ENCODE peak calls at places on chromosomes 2 and 18, in five cellular contexts. D is GM06990; Q is tibial artery; F is CD8-positive, alpha-beta T cell; E is epithelial cell of esophagus. N is an unnamed sample.

GRCh38 chr2:7373156-7373555 is 455.9 kb downstream of the RNF144A start:
- DNase-seq in Q (no peak), D (no peak), F (no peak), E (no peak), N (no peak)

GRCh38 chr2:39118786-39119499 is 1.9 kb downstream of the SOS1 start:
- DNase-seq in D (no peak), Q (no peak), E (no peak), F (no peak), N (no peak)

GRCh38 chr2:238077292-238077691 is 16.5 kb downstream of the SCLY start:
- DNase-seq in Q (no peak), D (no peak), E (no peak), F (no peak), N (no peak)

GRCh38 chr2:157627594-157628281 is 926 bp downstream of the ACVR1C start:
- DNase-seq in D (no peak), F (no peak), Q (no peak), E (peak), N (no peak)

GRCh38 chr18:13909541-13909940 is 5.8 kb downstream of the MC2R start:
- DNase-seq in F (no peak), D (no peak), Q (no peak), E (no peak), N (no peak)

GRCh38 chr2:204272089-204272488 is 273.2 kb upstream of the PARD3B start:
- DNase-seq in E (no peak), D (no peak), F (no peak), Q (no peak), N (no peak)

GRCh38 chr2:101185085-101185484 is 33.9 kb upstream of the TBC1D8 start:
- DNase-seq in D (no peak), F (no peak), Q (no peak), E (peak), N (no peak)

GRCh38 chr18:27808678-27809077 is 368.3 kb downstream of the CDH2 start:
- DNase-seq in E (no peak), Q (no peak), F (no peak), D (no peak), N (no peak)

GRCh38 chr18:47150824-47151366 is 595 bp upstream of the HDHD2 start:
- DNase-seq in F (no peak), D (peak), Q (no peak), E (peak), N (no peak)

GRCh38 chr2:44290271-44290670 is 15.0 kb downstream of the SLC3A1 start:
- DNase-seq in F (no peak), E (peak), Q (no peak), D (no peak), N (no peak)

GRCh38 chr18:58512161-58512581 is 116.7 kb downstream of the ALPK2 start:
- DNase-seq in D (no peak), F (peak), E (no peak), Q (no peak), N (no peak)

GRCh38 chr2:174571669-174572323 is 25.8 kb downstream of the WIPF1 start:
- DNase-seq in E (no peak), Q (peak), F (no peak), D (no peak), N (no peak)

GRCh38 chr2:100588071-100588786 is 25.4 kb downstream of the PDCL3 start:
- DNase-seq in F (no peak), Q (no peak), E (peak), D (peak), N (peak)

GRCh38 chr18:45290364-45290763 is 324.9 kb upstream of the SLC14A2 start:
- DNase-seq in D (no peak), F (no peak), Q (no peak), E (peak), N (no peak)

GRCh38 chr18:58676270-58676669 is 5.0 kb downstream of the MALT1 start:
- DNase-seq in F (no peak), D (no peak), E (no peak), Q (no peak), N (no peak)

GRCh38 chr2:68483011-68483410 is 15.6 kb downstream of the APLF start:
- DNase-seq in D (no peak), Q (no peak), F (no peak), E (no peak), N (no peak)

GRCh38 chr2:226508005-226508404 is 291.6 kb downstream of the IRS1 start:
- DNase-seq in D (no peak), F (no peak), E (no peak), Q (no peak), N (no peak)

GRCh38 chr2:170771049-170771937 is 1.1 kb downstream of the ERICH2 start:
- DNase-seq in Q (peak), F (no peak), D (peak), E (peak), N (no peak)

GRCh38 chr2:199404841-199405240 is 52.9 kb downstream of the SATB2 start:
- DNase-seq in E (peak), D (no peak), F (no peak), Q (no peak), N (no peak)

GRCh38 chr18:845152-845819 is 33.2 kb upstream of the YES1 start:
- DNase-seq in F (no peak), E (peak), D (no peak), Q (no peak), N (no peak)

GRCh38 chr2:98458667-98459380 is 14.2 kb downstream of the INPP4A start:
- DNase-seq in E (no peak), Q (no peak), D (no peak), F (peak), N (no peak)

GRCh38 chr2:203751886-203752285 is 45.4 kb downstream of the CD28 start:
- DNase-seq in D (no peak), F (no peak), E (no peak), Q (no peak), N (no peak)

GRCh38 chr2:198499539-198499938 is 695.1 kb downstream of the PLCL1 start:
- DNase-seq in E (no peak), F (no peak), D (no peak), Q (no peak), N (no peak)

GRCh38 chr2:233460726-233461431 is 105.7 kb downstream of the USP40 start:
- DNase-seq in E (no peak), Q (no peak), D (no peak), F (no peak), N (no peak)

GRCh38 chr18:2304378-2305175 is 266.7 kb downstream of the METTL4 start:
- DNase-seq in E (peak), D (no peak), F (no peak), Q (no peak), N (no peak)

GRCh38 chr2:44759823-44760222 is 181.7 kb upstream of the SIX3 start:
- DNase-seq in D (no peak), Q (no peak), E (no peak), F (no peak), N (no peak)

GRCh38 chr2:240868286-240869108 is at the start of gene AGXT:
- DNase-seq in D (no peak), E (no peak), Q (peak), F (no peak), N (no peak)

GRCh38 chr2:205217004-205217403 is 465.3 kb upstream of the NRP2 start:
- DNase-seq in D (no peak), F (no peak), Q (no peak), E (no peak), N (no peak)

GRCh38 chr2:231781798-231782726 is 980 bp upstream of the PDE6D start:
- DNase-seq in F (no peak), Q (no peak), E (peak), D (no peak), N (peak)

GRCh38 chr18:56973487-56973886 is 173.4 kb upstream of the BOD1L2 start:
- DNase-seq in Q (no peak), E (no peak), D (no peak), F (no peak), N (no peak)

GRCh38 chr18:24504401-24504800 is 44.0 kb downstream of the HRH4 start:
- DNase-seq in Q (no peak), E (peak), D (no peak), F (no peak), N (no peak)

GRCh38 chr2:39516347-39517101 is 79.4 kb upstream of the MAP4K3 start:
- DNase-seq in E (no peak), Q (peak), F (no peak), D (no peak), N (no peak)

DNA sequence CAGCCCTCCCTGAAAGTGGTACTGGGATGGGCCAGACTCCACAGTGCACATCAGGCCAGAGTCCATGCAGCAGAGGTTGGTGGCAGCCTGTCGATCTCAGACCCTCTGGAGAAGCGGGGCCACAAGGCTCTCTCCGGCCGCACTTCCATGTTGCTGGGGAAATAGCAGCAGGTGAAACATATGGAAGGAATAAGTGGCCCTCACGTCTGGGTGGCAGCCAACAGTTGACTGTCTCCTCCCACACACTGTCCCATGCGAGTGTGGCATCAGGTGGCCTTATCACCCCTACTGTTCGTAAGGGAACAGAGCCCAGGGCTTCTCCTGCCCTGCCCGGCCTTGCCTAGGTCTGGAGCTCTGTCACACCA is 58.1 kb upstream of the FOSL2 start:
- DNase-seq in Q (peak), F (no peak), E (no peak), D (no peak), N (no peak)
- TF ChIP-seq CTCF in Q (no peak), F (no peak), E (no peak), D (no peak), N (no peak)

GRCh38 chr18:12657849-12658829 is at the start of gene SPIRE1:
- DNase-seq in Q (peak), D (peak), E (peak), F (peak), N (peak)
- TF ChIP-seq CTCF in Q (no peak), D (no peak), E (no peak), F (no peak), N (no peak)

DNA sequence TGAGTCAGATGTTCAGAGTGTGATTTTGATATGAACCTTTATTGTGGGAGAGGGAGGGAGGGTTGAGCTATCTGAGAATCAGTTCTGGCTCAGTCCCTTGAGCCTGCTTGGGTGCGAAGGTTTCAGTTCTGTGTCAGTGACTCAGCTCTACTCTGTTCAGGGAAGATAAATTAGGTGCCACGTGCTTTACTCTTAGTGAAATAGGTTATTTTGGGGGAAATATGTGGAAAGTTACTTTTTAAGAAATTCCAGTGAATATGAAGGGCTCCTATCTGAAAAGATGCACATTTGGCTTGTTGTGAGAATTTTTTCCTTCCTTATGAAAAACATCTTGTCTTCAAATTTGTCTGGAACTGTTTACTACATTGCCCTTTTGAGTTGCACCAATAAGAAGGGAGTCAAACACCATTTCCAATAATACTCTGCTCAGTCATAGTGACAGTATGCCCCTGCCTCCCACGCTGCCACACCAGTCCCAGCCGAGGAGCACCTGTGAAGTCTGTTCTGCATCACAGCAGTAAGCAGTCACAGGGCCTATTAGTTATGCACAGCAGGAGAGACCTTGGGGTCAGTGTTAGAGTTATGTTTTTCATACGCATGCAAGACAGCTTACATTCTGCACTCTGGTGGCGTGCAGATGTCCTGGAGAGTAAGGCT is 32.8 kb upstream of the DNAH7 start:
- DNase-seq in D (peak), Q (no peak), E (no peak), F (no peak), N (peak)
- TF ChIP-seq CTCF in D (no peak), Q (no peak), E (no peak), F (no peak), N (no peak)

GRCh38 chr2:156110890-156111289 is 221.6 kb downstream of the NR4A2 start:
- DNase-seq in E (peak), Q (no peak), F (no peak), D (peak), N (peak)
- TF ChIP-seq CTCF in E (peak), Q (no peak), F (no peak), D (peak), N (peak)

DNA sequence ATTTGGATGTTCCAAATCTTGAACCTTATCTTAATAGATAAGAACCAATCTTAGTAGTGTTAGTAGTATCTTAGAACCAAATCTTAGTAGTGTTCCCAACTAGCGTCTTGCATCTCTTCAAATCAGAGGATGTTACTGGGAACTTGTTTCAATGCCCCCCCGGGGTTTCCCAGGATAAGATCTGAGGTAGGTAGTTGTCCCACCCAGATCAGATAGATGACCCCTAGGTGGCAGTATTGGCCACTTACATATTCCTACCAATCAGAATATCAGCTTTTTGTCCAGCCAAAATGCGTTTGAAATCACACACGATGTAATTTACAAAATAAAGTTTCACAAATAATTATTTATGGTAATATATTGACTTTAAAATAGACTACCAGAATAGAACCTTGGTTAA is 314.8 kb downstream of the MBD2 start:
- DNase-seq in F (no peak), E (peak), Q (no peak), D (no peak), N (no peak)
- TF ChIP-seq CTCF in F (no peak), E (peak), Q (no peak), D (peak), N (peak)